ENCODE peak calls at places on chromosomes 3 and 15, in five cellular contexts. C, A, N, M and S are unnamed samples.

GRCh38 chr15:87211547-87211946 is 1045.0 kb downstream of the NTRK3 start:
- DNase-seq in C (no peak), A (no peak), N (no peak), M (no peak), S (no peak)

GRCh38 chr15:58748040-58748786 is 1.3 kb downstream of the ADAM10 start:
- DNase-seq in C (no peak), A (no peak), N (peak), M (no peak), S (no peak)

GRCh38 chr3:24678441-24678865 is 183.8 kb upstream of the THRB start:
- DNase-seq in C (peak), A (no peak), N (peak), M (peak), S (peak)

GRCh38 chr3:48038971-48039481 is 22.8 kb upstream of the MAP4 start:
- DNase-seq in C (no peak), A (no peak), N (no peak), M (no peak), S (no peak)

GRCh38 chr3:187150186-187150585 is 10.9 kb upstream of the RPL39L start:
- DNase-seq in C (no peak), A (no peak), N (no peak), M (no peak), S (no peak)

GRCh38 chr3:164024786-164025185 is 1053.5 kb downstream of the SI start:
- DNase-seq in C (no peak), A (no peak), N (no peak), M (no peak), S (no peak)

GRCh38 chr3:38576131-38577088 is 73.1 kb downstream of the SCN5A start:
- DNase-seq in C (no peak), A (no peak), N (no peak), M (no peak), S (no peak)

GRCh38 chr3:31364711-31365110 is 168.0 kb upstream of the STT3B start:
- DNase-seq in C (no peak), A (no peak), N (peak), M (no peak), S (no peak)

GRCh38 chr3:50405249-50405648 is 45.9 kb upstream of the TMEM115 start:
- DNase-seq in C (no peak), A (no peak), N (peak), M (peak), S (peak)

GRCh38 chr15:52566889-52567288 is 1.9 kb downstream of the ARPP19 start:
- DNase-seq in C (no peak), A (no peak), N (no peak), M (no peak), S (no peak)

GRCh38 chr3:77449459-77449858 is 409.6 kb downstream of the ROBO2 start:
- DNase-seq in C (no peak), A (no peak), N (no peak), M (no peak), S (no peak)

GRCh38 chr3:39275052-39275451 is 4.8 kb downstream of the CX3CR1 start:
- DNase-seq in C (no peak), A (no peak), N (no peak), M (no peak), S (no peak)

GRCh38 chr3:13501958-13502790 is 22.1 kb downstream of the HDAC11 start:
- DNase-seq in C (no peak), A (peak), N (no peak), M (no peak), S (no peak)

GRCh38 chr3:129657261-129658046 is 51.0 kb upstream of the PLXND1 start:
- DNase-seq in C (no peak), A (no peak), N (peak), M (no peak), S (peak)

GRCh38 chr3:66426135-66426534 is 74.7 kb downstream of the LRIG1 start:
- DNase-seq in C (no peak), A (no peak), N (no peak), M (no peak), S (no peak)

GRCh38 chr3:193095366-193095765 is 145.7 kb upstream of the PLAAT1 start:
- DNase-seq in C (no peak), A (peak), N (no peak), M (no peak), S (no peak)

GRCh38 chr3:56801151-56801596 is 575 bp downstream of the ARHGEF3 start:
- DNase-seq in C (no peak), A (peak), N (no peak), M (no peak), S (peak)

GRCh38 chr3:119084371-119085069 is 49.9 kb upstream of the IGSF11 start:
- DNase-seq in C (peak), A (peak), N (no peak), M (peak), S (peak)

GRCh38 chr3:88807471-88808090 is 299.8 kb upstream of the EPHA3 start:
- DNase-seq in C (no peak), A (no peak), N (peak), M (peak), S (peak)

GRCh38 chr3:32403663-32404062 is 12.0 kb downstream of the CMTM7 start:
- DNase-seq in C (no peak), A (no peak), N (no peak), M (no peak), S (no peak)

GRCh38 chr3:37901721-37902120 is 40.0 kb downstream of the CTDSPL start:
- DNase-seq in C (no peak), A (no peak), N (no peak), M (no peak), S (no peak)

GRCh38 chr3:142828703-142829304 is 60.1 kb downstream of the PCOLCE2 start:
- DNase-seq in C (peak), A (peak), N (peak), M (peak), S (peak)